ENCODE peak calls at places on chromosome 1, in six cellular contexts. R is HS-5, T is HS-27A, D is AG08395, Z is T-helper 9 cell, J is left lung. M is an unnamed sample.

GRCh38 chr1:244712669-244713068 is 59.7 kb downstream of the DESI2 start:
- DNase-seq in R (no peak), T (no peak), D (no peak), Z (no peak), J (no peak), M (no peak)

GRCh38 chr1:236063919-236064673 is 794 bp downstream of the NID1 start:
- DNase-seq in R (peak), T (peak), D (peak), Z (no peak), J (peak), M (no peak)

GRCh38 chr1:214558002-214558770 is 6.8 kb upstream of the PTPN14 start:
- DNase-seq in R (no peak), T (no peak), D (peak), Z (no peak), J (no peak), M (no peak)

GRCh38 chr1:244112646-244113045 is 61.6 kb downstream of the ZBTB18 start:
- DNase-seq in R (peak), T (peak), D (peak), Z (no peak), J (no peak), M (peak)

GRCh38 chr1:229815076-229815475 is 189.0 kb downstream of the URB2 start:
- DNase-seq in R (no peak), T (no peak), D (no peak), Z (no peak), J (no peak), M (no peak)

GRCh38 chr1:161119017-161119378 is 1.1 kb downstream of the NIT1 start:
- DNase-seq in R (no peak), T (no peak), D (no peak), Z (no peak), J (no peak), M (no peak)

GRCh38 chr1:110556471-110556807 is 37.5 kb upstream of the KCNA10 start:
- DNase-seq in R (no peak), T (no peak), D (no peak), Z (no peak), J (no peak), M (no peak)

GRCh38 chr1:21261551-21262281 is 28.5 kb downstream of the ECE1 start:
- DNase-seq in R (peak), T (peak), D (peak), Z (no peak), J (no peak), M (peak)

GRCh38 chr1:223819730-223820514 is 25.8 kb downstream of the TP53BP2 start:
- DNase-seq in R (no peak), T (no peak), D (peak), Z (no peak), J (no peak), M (no peak)

GRCh38 chr1:236880209-236880608 is 85.1 kb downstream of the MTR start:
- DNase-seq in R (no peak), T (no peak), D (no peak), Z (no peak), J (no peak), M (no peak)

GRCh38 chr1:2215329-2215728 is 12.8 kb upstream of the SKI start:
- DNase-seq in R (no peak), T (no peak), D (no peak), Z (no peak), J (peak), M (no peak)

GRCh38 chr1:107965112-107965991 is at the start of gene VAV3:
- DNase-seq in R (peak), T (no peak), D (peak), Z (peak), J (peak), M (no peak)

GRCh38 chr1:185971688-185972087 is 237.5 kb downstream of the HMCN1 start:
- DNase-seq in R (no peak), T (peak), D (peak), Z (no peak), J (no peak), M (no peak)

GRCh38 chr1:236748471-236748870 is 46.6 kb upstream of the MTR start:
- DNase-seq in R (no peak), T (no peak), D (no peak), Z (no peak), J (no peak), M (no peak)

GRCh38 chr1:176466514-176466913 is 3.5 kb downstream of the PAPPA2 start:
- DNase-seq in R (no peak), T (no peak), D (no peak), Z (no peak), J (no peak), M (no peak)

GRCh38 chr1:3695326-3696217 is 43.3 kb downstream of the TP73 start:
- DNase-seq in R (no peak), T (no peak), D (peak), Z (no peak), J (peak), M (no peak)

GRCh38 chr1:218750216-218750970 is 405.3 kb downstream of the TGFB2 start:
- DNase-seq in R (no peak), T (no peak), D (no peak), Z (no peak), J (no peak), M (no peak)

GRCh38 chr1:81252471-81253160 is 548.1 kb upstream of the ADGRL2 start:
- DNase-seq in R (no peak), T (no peak), D (no peak), Z (no peak), J (no peak), M (no peak)

GRCh38 chr1:100323428-100324106 is 28.7 kb upstream of the CDC14A start:
- DNase-seq in R (no peak), T (no peak), D (no peak), Z (no peak), J (no peak), M (no peak)

GRCh38 chr1:2590233-2591141 is 3.9 kb downstream of the PRXL2B start:
- DNase-seq in R (no peak), T (no peak), D (no peak), Z (no peak), J (peak), M (no peak)

GRCh38 chr1:20867062-20867461 is 80.0 kb upstream of the HP1BP3 start:
- DNase-seq in R (no peak), T (no peak), D (no peak), Z (no peak), J (no peak), M (no peak)

GRCh38 chr1:76861149-76861548 is 6.1 kb upstream of the ST6GALNAC5 start:
- DNase-seq in R (no peak), T (no peak), D (no peak), Z (no peak), J (no peak), M (no peak)

GRCh38 chr1:161840363-161840762 is 74.2 kb downstream of the ATF6 start:
- DNase-seq in R (no peak), T (no peak), D (peak), Z (no peak), J (no peak), M (no peak)

GRCh38 chr1:14880456-14881316 is 272.9 kb upstream of the TMEM51 start:
- DNase-seq in R (peak), T (no peak), D (peak), Z (no peak), J (no peak), M (no peak)

GRCh38 chr1:207007352-207008033 is 25.1 kb downstream of the C1orf116 start:
- DNase-seq in R (peak), T (peak), D (peak), Z (no peak), J (no peak), M (no peak)

GRCh38 chr1:53621144-53621543 is 117.8 kb downstream of the GLIS1 start:
- DNase-seq in R (no peak), T (no peak), D (no peak), Z (no peak), J (no peak), M (no peak)

GRCh38 chr1:78721136-78721535 is 71.5 kb downstream of the IFI44 start:
- DNase-seq in R (no peak), T (no peak), D (no peak), Z (no peak), J (no peak), M (no peak)

GRCh38 chr1:13754510-13755103 is 54.6 kb downstream of the PRDM2 start:
- DNase-seq in R (no peak), T (no peak), D (peak), Z (no peak), J (no peak), M (no peak)

GRCh38 chr1:211612786-211613107 is 33.8 kb upstream of the SLC30A1 start:
- DNase-seq in R (no peak), T (no peak), D (no peak), Z (no peak), J (no peak), M (no peak)

GRCh38 chr1:160797861-160798273 is 1.9 kb downstream of the LY9 start:
- DNase-seq in R (no peak), T (no peak), D (no peak), Z (peak), J (no peak), M (no peak)

GRCh38 chr1:30192969-30193630 is 530.3 kb downstream of the MATN1 start:
- DNase-seq in R (no peak), T (no peak), D (no peak), Z (no peak), J (no peak), M (no peak)

GRCh38 chr1:39387452-39387851 is 104.0 kb upstream of the BMP8A start:
- DNase-seq in R (peak), T (peak), D (peak), Z (no peak), J (no peak), M (peak)

M was measured in amniotic stem cell.